ENCODE peak calls at places on chromosomes 1 and 21, in six cellular contexts. X, C, N, Q, R and M are unnamed samples.

GRCh38 chr1:111486431-111486830 is 12.6 kb downstream of the C1orf162 start:
- DNase-seq in N (no peak), R (no peak), C (no peak), X (no peak), Q (no peak), M (no peak)

GRCh38 chr1:202411421-202411820 is 62.9 kb downstream of the PPP1R12B start:
- DNase-seq in X (no peak), C (no peak), R (no peak), Q (no peak), N (no peak), M (no peak)

GRCh38 chr1:202281316-202282016 is 60.3 kb downstream of the UBE2T start:
- DNase-seq in N (peak), Q (peak), X (no peak), C (no peak), R (peak), M (no peak)

GRCh38 chr1:63041660-63042059 is 257.7 kb downstream of the ATG4C start:
- DNase-seq in C (no peak), X (no peak), R (no peak), Q (no peak), N (no peak), M (no peak)

GRCh38 chr1:63408331-63408730 is 40.9 kb downstream of the ALG6 start:
- DNase-seq in Q (no peak), N (no peak), X (no peak), C (no peak), R (peak), M (no peak)

GRCh38 chr1:40783001-40783905 is at the start of gene KCNQ4:
- DNase-seq in Q (no peak), R (no peak), N (no peak), C (no peak), X (peak), M (no peak)

GRCh38 chr1:245822997-245823396 is 668.2 kb downstream of the KIF26B start:
- DNase-seq in R (peak), N (no peak), Q (peak), C (peak), X (no peak), M (no peak)

GRCh38 chr21:38269567-38269917 is 12.8 kb downstream of the KCNJ15 start:
- DNase-seq in R (no peak), X (peak), C (no peak), N (no peak), Q (no peak), M (no peak)

GRCh38 chr1:232705815-232706575 is 76.1 kb upstream of the SIPA1L2 start:
- DNase-seq in Q (no peak), C (no peak), R (no peak), X (no peak), N (no peak), M (no peak)

GRCh38 chr1:70360321-70360720 is 5.8 kb upstream of the ANKRD13C start:
- DNase-seq in N (no peak), X (no peak), R (no peak), Q (no peak), C (no peak), M (no peak)

GRCh38 chr1:17741052-17741451 is 14.1 kb upstream of the ACTL8 start:
- DNase-seq in C (no peak), X (no peak), R (no peak), N (no peak), Q (no peak), M (no peak)